ENCODE peak calls at places on chromosome 16, in five cellular contexts. One of them, this sample, is unnamed.

GRCh38 chr16:66986559-66986958 is 1.8 kb upstream of the CES4A start:
- ATAC-seq in lower lobe of right lung: no peak
- ATAC-seq in CD4-positive, CD25-positive, alpha-beta regulatory T cell: no peak
- ATAC-seq in CD8-positive, alpha-beta T cell: no peak
- ATAC-seq in left colon: no peak
- ATAC-seq in this sample: no peak

GRCh38 chr16:27257271-27257670 is 11.3 kb downstream of the NSMCE1 start:
- ATAC-seq in lower lobe of right lung: no peak
- ATAC-seq in CD4-positive, CD25-positive, alpha-beta regulatory T cell: no peak
- ATAC-seq in CD8-positive, alpha-beta T cell: no peak
- ATAC-seq in left colon: no peak
- ATAC-seq in this sample: no peak

GRCh38 chr16:1458336-1458976 is 14.1 kb upstream of the CCDC154 start:
- ATAC-seq in lower lobe of right lung: no peak
- ATAC-seq in CD4-positive, CD25-positive, alpha-beta regulatory T cell: no peak
- ATAC-seq in CD8-positive, alpha-beta T cell: no peak
- ATAC-seq in left colon: no peak
- ATAC-seq in this sample: no peak

GRCh38 chr16:66690106-66690847 is 6.3 kb downstream of the CMTM4 start:
- ATAC-seq in lower lobe of right lung: no peak
- ATAC-seq in CD4-positive, CD25-positive, alpha-beta regulatory T cell: no peak
- ATAC-seq in CD8-positive, alpha-beta T cell: no peak
- ATAC-seq in left colon: no peak
- ATAC-seq in this sample: no peak

GRCh38 chr16:80938035-80938927 is 68.4 kb downstream of the CMC2 start:
- ATAC-seq in lower lobe of right lung: no peak
- ATAC-seq in CD4-positive, CD25-positive, alpha-beta regulatory T cell: no peak
- ATAC-seq in CD8-positive, alpha-beta T cell: no peak
- ATAC-seq in left colon: no peak
- ATAC-seq in this sample: peak

GRCh38 chr16:65576139-65576538 is 454.3 kb upstream of the CDH11 start:
- ATAC-seq in lower lobe of right lung: no peak
- ATAC-seq in CD4-positive, CD25-positive, alpha-beta regulatory T cell: no peak
- ATAC-seq in CD8-positive, alpha-beta T cell: no peak
- ATAC-seq in left colon: no peak
- ATAC-seq in this sample: no peak

GRCh38 chr16:72833491-72833890 is 214.4 kb downstream of the ZFHX3 start:
- ATAC-seq in lower lobe of right lung: no peak
- ATAC-seq in CD4-positive, CD25-positive, alpha-beta regulatory T cell: no peak
- ATAC-seq in CD8-positive, alpha-beta T cell: no peak
- ATAC-seq in left colon: peak
- ATAC-seq in this sample: no peak

GRCh38 chr16:4936991-4937781 is at the start of gene PPL:
- ATAC-seq in lower lobe of right lung: peak
- ATAC-seq in CD4-positive, CD25-positive, alpha-beta regulatory T cell: no peak
- ATAC-seq in CD8-positive, alpha-beta T cell: no peak
- ATAC-seq in left colon: peak
- ATAC-seq in this sample: peak

GRCh38 chr16:81574168-81574567 is 129.6 kb downstream of the CMIP start:
- ATAC-seq in lower lobe of right lung: no peak
- ATAC-seq in CD4-positive, CD25-positive, alpha-beta regulatory T cell: no peak
- ATAC-seq in CD8-positive, alpha-beta T cell: no peak
- ATAC-seq in left colon: no peak
- ATAC-seq in this sample: no peak

GRCh38 chr16:4825196-4825595 is 21.9 kb downstream of the GLYR1 start:
- ATAC-seq in lower lobe of right lung: no peak
- ATAC-seq in CD4-positive, CD25-positive, alpha-beta regulatory T cell: no peak
- ATAC-seq in CD8-positive, alpha-beta T cell: no peak
- ATAC-seq in left colon: no peak
- ATAC-seq in this sample: peak

This sample was measured in esophagus mucosa.